ENCODE peak calls at places on chromosomes 4 and X, in nine cellular contexts. One of them, this sample, is unnamed.

GRCh38 chr4:41878991-41879491 is 56.2 kb upstream of the TMEM33 start:
- DNase-seq in aorta: no peak
- DNase-seq in RWPE1: no peak
- DNase-seq in thoracic aorta: no peak
- DNase-seq in neural progenitor cell: peak; percentile 62
- DNase-seq in heart right ventricle: no peak
- DNase-seq in left lung: peak; percentile 76
- DNase-seq in gastrocnemius medialis: no peak
- DNase-seq in substantia nigra: no peak
- DNase-seq in this sample: no peak

GRCh38 chr4:14771091-14771490 is 231.2 kb upstream of the CPEB2 start:
- DNase-seq in heart right ventricle: no peak
- DNase-seq in left lung: no peak
- DNase-seq in thoracic aorta: no peak
- DNase-seq in RWPE1: peak; percentile 14
- DNase-seq in aorta: no peak
- DNase-seq in neural progenitor cell: no peak
- DNase-seq in substantia nigra: no peak
- DNase-seq in gastrocnemius medialis: no peak
- DNase-seq in this sample: no peak

GRCh38 chr4:41129128-41129754 is 85.1 kb downstream of the APBB2 start:
- DNase-seq in left lung: no peak
- DNase-seq in aorta: no peak
- DNase-seq in neural progenitor cell: no peak
- DNase-seq in thoracic aorta: no peak
- DNase-seq in substantia nigra: no peak
- DNase-seq in RWPE1: no peak
- DNase-seq in heart right ventricle: no peak
- DNase-seq in gastrocnemius medialis: no peak
- DNase-seq in this sample: no peak

GRCh38 chrX:24204331-24204730 is 54.8 kb downstream of the ZFX start:
- DNase-seq in substantia nigra: no peak
- DNase-seq in RWPE1: no peak
- DNase-seq in neural progenitor cell: no peak
- DNase-seq in gastrocnemius medialis: no peak
- DNase-seq in left lung: no peak
- DNase-seq in thoracic aorta: no peak
- DNase-seq in aorta: no peak
- DNase-seq in heart right ventricle: no peak
- DNase-seq in this sample: no peak

GRCh38 chr4:87078987-87079469 is 141.4 kb downstream of the KLHL8 start:
- DNase-seq in aorta: no peak
- DNase-seq in thoracic aorta: peak; percentile 33
- DNase-seq in substantia nigra: no peak
- DNase-seq in left lung: no peak
- DNase-seq in neural progenitor cell: no peak
- DNase-seq in heart right ventricle: no peak
- DNase-seq in gastrocnemius medialis: peak; percentile 56
- DNase-seq in RWPE1: no peak
- DNase-seq in this sample: no peak

GRCh38 chrX:6371353-6371752 is 142.7 kb upstream of the NLGN4X start:
- DNase-seq in neural progenitor cell: no peak
- DNase-seq in gastrocnemius medialis: no peak
- DNase-seq in substantia nigra: no peak
- DNase-seq in aorta: no peak
- DNase-seq in left lung: no peak
- DNase-seq in RWPE1: no peak
- DNase-seq in thoracic aorta: no peak
- DNase-seq in heart right ventricle: no peak
- DNase-seq in this sample: no peak

GRCh38 chr4:44025376-44026020 is 423.1 kb downstream of the KCTD8 start:
- DNase-seq in neural progenitor cell: no peak
- DNase-seq in aorta: no peak
- DNase-seq in left lung: no peak
- DNase-seq in substantia nigra: no peak
- DNase-seq in RWPE1: no peak
- DNase-seq in heart right ventricle: no peak
- DNase-seq in thoracic aorta: no peak
- DNase-seq in gastrocnemius medialis: no peak
- DNase-seq in this sample: no peak

GRCh38 chr4:168388890-168389289 is 70.3 kb upstream of the DDX60 start:
- DNase-seq in thoracic aorta: no peak
- DNase-seq in RWPE1: peak; percentile 41
- DNase-seq in aorta: no peak
- DNase-seq in left lung: no peak
- DNase-seq in substantia nigra: no peak
- DNase-seq in heart right ventricle: no peak
- DNase-seq in gastrocnemius medialis: no peak
- DNase-seq in neural progenitor cell: no peak
- DNase-seq in this sample: no peak

GRCh38 chrX:10457092-10457491 is 163.3 kb downstream of the MID1 start:
- DNase-seq in substantia nigra: no peak
- DNase-seq in neural progenitor cell: no peak
- DNase-seq in aorta: no peak
- DNase-seq in heart right ventricle: no peak
- DNase-seq in thoracic aorta: no peak
- DNase-seq in gastrocnemius medialis: no peak
- DNase-seq in left lung: no peak
- DNase-seq in RWPE1: no peak
- DNase-seq in this sample: no peak

GRCh38 chrX:9598344-9598743 is 133.5 kb downstream of the TBL1X start:
- DNase-seq in neural progenitor cell: no peak
- DNase-seq in left lung: no peak
- DNase-seq in RWPE1: no peak
- DNase-seq in aorta: no peak
- DNase-seq in thoracic aorta: no peak
- DNase-seq in heart right ventricle: no peak
- DNase-seq in gastrocnemius medialis: no peak
- DNase-seq in substantia nigra: no peak
- DNase-seq in this sample: no peak

GRCh38 chr4:88661724-88662123 is 35.9 kb downstream of the NAP1L5 start:
- DNase-seq in neural progenitor cell: no peak
- DNase-seq in aorta: no peak
- DNase-seq in substantia nigra: no peak
- DNase-seq in thoracic aorta: no peak
- DNase-seq in left lung: no peak
- DNase-seq in RWPE1: peak; percentile 40
- DNase-seq in heart right ventricle: no peak
- DNase-seq in gastrocnemius medialis: no peak
- DNase-seq in this sample: no peak

GRCh38 chr4:171785392-171785791 is 27.8 kb upstream of the GALNTL6 start:
- DNase-seq in gastrocnemius medialis: no peak
- DNase-seq in heart right ventricle: no peak
- DNase-seq in substantia nigra: no peak
- DNase-seq in thoracic aorta: no peak
- DNase-seq in aorta: no peak
- DNase-seq in RWPE1: no peak
- DNase-seq in left lung: no peak
- DNase-seq in neural progenitor cell: no peak
- DNase-seq in this sample: no peak

GRCh38 chr4:145234086-145234694 is 53.8 kb upstream of the OTUD4 start:
- DNase-seq in substantia nigra: no peak
- DNase-seq in gastrocnemius medialis: no peak
- DNase-seq in RWPE1: peak; percentile 76
- DNase-seq in thoracic aorta: no peak
- DNase-seq in aorta: no peak
- DNase-seq in neural progenitor cell: peak; percentile 79
- DNase-seq in left lung: no peak
- DNase-seq in heart right ventricle: no peak
- DNase-seq in this sample: no peak

GRCh38 chr4:132859929-132860328 is 289.2 kb upstream of the PCDH10 start:
- DNase-seq in thoracic aorta: no peak
- DNase-seq in left lung: no peak
- DNase-seq in neural progenitor cell: no peak
- DNase-seq in aorta: no peak
- DNase-seq in RWPE1: no peak
- DNase-seq in gastrocnemius medialis: no peak
- DNase-seq in substantia nigra: no peak
- DNase-seq in heart right ventricle: no peak
- DNase-seq in this sample: no peak

GRCh38 chr4:13911256-13911655 is 283.7 kb upstream of the BOD1L1 start:
- DNase-seq in heart right ventricle: no peak
- DNase-seq in gastrocnemius medialis: no peak
- DNase-seq in substantia nigra: no peak
- DNase-seq in thoracic aorta: no peak
- DNase-seq in left lung: no peak
- DNase-seq in aorta: no peak
- DNase-seq in neural progenitor cell: no peak
- DNase-seq in RWPE1: no peak
- DNase-seq in this sample: no peak

GRCh38 chrX:42746606-42747005 is 31.4 kb downstream of the PPP1R2C start:
- DNase-seq in gastrocnemius medialis: no peak
- DNase-seq in neural progenitor cell: no peak
- DNase-seq in heart right ventricle: no peak
- DNase-seq in substantia nigra: no peak
- DNase-seq in aorta: no peak
- DNase-seq in left lung: no peak
- DNase-seq in RWPE1: no peak
- DNase-seq in thoracic aorta: no peak
- DNase-seq in this sample: no peak

GRCh38 chr4:73727685-73728084 is 12.7 kb upstream of the CXCL8 start:
- DNase-seq in RWPE1: no peak
- DNase-seq in neural progenitor cell: no peak
- DNase-seq in substantia nigra: no peak
- DNase-seq in thoracic aorta: no peak
- DNase-seq in gastrocnemius medialis: no peak
- DNase-seq in left lung: peak; percentile 79
- DNase-seq in aorta: no peak
- DNase-seq in heart right ventricle: no peak
- DNase-seq in this sample: no peak
- H3K27ac ChIP-seq in RWPE1: no peak overlapping the region
- H3K27ac ChIP-seq in neural progenitor cell: no peak overlapping the region
- H3K27ac ChIP-seq in substantia nigra: no peak overlapping the region
- H3K27ac ChIP-seq in thoracic aorta: no peak overlapping the region
- H3K27ac ChIP-seq in gastrocnemius medialis: no peak overlapping the region
- H3K27ac ChIP-seq in left lung: no peak overlapping the region
- H3K27ac ChIP-seq in aorta: no peak overlapping the region
- H3K27ac ChIP-seq in heart right ventricle: no peak overlapping the region
- H3K27ac ChIP-seq in this sample: no peak overlapping the region

GRCh38 chrX:78746496-78746895 is 1.0 kb upstream of the LPAR4 start:
- DNase-seq in thoracic aorta: no peak
- DNase-seq in substantia nigra: no peak
- DNase-seq in aorta: no peak
- DNase-seq in heart right ventricle: no peak
- DNase-seq in left lung: no peak
- DNase-seq in neural progenitor cell: peak; percentile 62
- DNase-seq in gastrocnemius medialis: no peak
- DNase-seq in RWPE1: no peak
- DNase-seq in this sample: no peak

DNA sequence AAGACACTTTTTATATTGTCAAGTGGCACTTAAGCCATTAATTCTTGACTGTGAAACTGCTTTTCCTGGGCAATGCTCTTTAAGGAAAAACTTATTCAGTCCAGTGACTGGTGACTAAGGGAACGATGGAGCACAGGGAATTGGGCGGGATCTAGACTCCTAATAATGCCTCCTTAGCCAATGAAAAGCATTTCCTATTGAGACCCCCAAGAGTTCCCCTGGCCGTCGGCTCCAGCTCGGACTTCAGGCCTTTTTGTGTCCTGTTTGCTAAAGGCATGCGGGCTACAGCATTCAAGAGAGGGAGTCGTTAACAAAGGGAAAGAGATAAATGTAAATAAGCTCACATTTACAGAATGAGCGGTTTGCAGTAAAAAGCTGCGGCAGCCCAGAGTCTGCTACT is at the start of gene LPAR4:
- DNase-seq in gastrocnemius medialis: no peak
- DNase-seq in aorta: no peak
- DNase-seq in RWPE1: no peak
- DNase-seq in heart right ventricle: no peak
- DNase-seq in substantia nigra: no peak
- DNase-seq in thoracic aorta: no peak
- DNase-seq in left lung: no peak
- DNase-seq in neural progenitor cell: peak; percentile 88
- DNase-seq in this sample: no peak
- H3K27ac ChIP-seq in gastrocnemius medialis: no peak within 1 kb of the TSS
- H3K27ac ChIP-seq in aorta: no peak within 1 kb of the TSS
- H3K27ac ChIP-seq in RWPE1: no peak within 1 kb of the TSS
- H3K27ac ChIP-seq in heart right ventricle: no peak within 1 kb of the TSS
- H3K27ac ChIP-seq in substantia nigra: no peak within 1 kb of the TSS
- H3K27ac ChIP-seq in thoracic aorta: no peak within 1 kb of the TSS
- H3K27ac ChIP-seq in left lung: no peak within 1 kb of the TSS
- H3K27ac ChIP-seq in neural progenitor cell: peak within 1 kb of the TSS; percentile 87
- H3K27ac ChIP-seq in this sample: no peak within 1 kb of the TSS

DNA sequence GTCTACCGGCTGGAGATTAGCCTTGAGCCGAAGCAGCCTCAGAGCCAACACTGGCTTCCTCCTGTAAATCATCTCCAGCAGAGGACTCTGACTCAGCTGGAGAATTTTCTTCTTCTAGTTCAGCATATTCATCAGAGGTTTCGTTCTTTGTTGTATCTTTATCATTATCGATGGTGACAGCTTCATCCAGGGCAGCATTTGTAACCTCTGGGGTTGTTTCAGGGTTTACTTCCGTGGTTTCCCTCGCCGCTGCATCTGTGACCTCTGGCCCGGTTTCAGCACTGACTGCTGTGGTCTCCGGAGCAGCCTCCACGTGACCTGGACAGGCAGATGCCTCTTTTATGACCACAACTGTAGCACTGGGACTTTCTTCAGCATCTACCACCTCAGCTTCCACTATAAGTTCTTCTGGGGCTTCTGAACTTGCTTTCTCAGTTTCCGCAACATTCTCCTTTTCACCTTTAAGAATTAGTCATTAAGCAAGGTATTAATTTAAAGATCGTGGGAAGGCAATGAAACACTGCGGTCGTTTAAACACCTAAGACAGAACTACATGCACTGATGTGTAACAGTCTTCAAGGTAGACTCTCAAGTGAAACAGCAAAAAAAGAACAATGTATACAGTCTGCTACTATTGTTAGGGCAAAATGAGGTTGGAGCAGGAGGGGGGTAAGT is 13.3 kb downstream of the MGARP start:
- DNase-seq in left lung: peak; percentile 84
- DNase-seq in aorta: peak; percentile 83
- DNase-seq in gastrocnemius medialis: peak; percentile 39
- DNase-seq in RWPE1: no peak
- DNase-seq in thoracic aorta: no peak
- DNase-seq in substantia nigra: peak; percentile 19
- DNase-seq in neural progenitor cell: peak; percentile 35
- DNase-seq in heart right ventricle: peak; percentile 68
- DNase-seq in this sample: peak; percentile 16
- H3K27ac ChIP-seq in left lung: no peak overlapping the region
- H3K27ac ChIP-seq in aorta: no peak overlapping the region
- H3K27ac ChIP-seq in gastrocnemius medialis: peak overlapping the region; percentile 59
- H3K27ac ChIP-seq in RWPE1: no peak overlapping the region
- H3K27ac ChIP-seq in thoracic aorta: no peak overlapping the region
- H3K27ac ChIP-seq in substantia nigra: no peak overlapping the region
- H3K27ac ChIP-seq in neural progenitor cell: no peak overlapping the region
- H3K27ac ChIP-seq in heart right ventricle: peak overlapping the region; percentile 64
- H3K27ac ChIP-seq in this sample: no peak overlapping the region

DNA sequence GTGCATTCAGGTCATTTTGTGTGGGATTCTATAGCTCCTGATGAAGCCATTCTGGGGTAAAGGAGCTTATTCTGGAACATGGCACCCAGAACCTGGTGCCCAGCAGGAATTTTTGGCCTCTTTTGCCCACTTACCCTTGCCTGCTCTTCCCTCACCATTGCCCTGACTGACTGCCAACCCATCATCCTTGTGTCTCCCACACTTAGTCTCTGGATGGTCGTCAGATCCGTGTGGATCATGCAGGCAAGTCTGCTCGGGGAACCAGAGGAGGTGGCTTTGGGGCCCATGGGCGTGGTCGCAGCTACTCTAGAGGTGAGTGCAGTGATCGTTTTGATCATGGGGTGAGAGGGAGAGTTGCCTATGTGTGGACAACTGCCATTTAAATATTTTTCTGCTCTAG is 1.8 kb downstream of the RBM3 start:
- DNase-seq in thoracic aorta: no peak
- DNase-seq in left lung: no peak
- DNase-seq in gastrocnemius medialis: no peak
- DNase-seq in RWPE1: no peak
- DNase-seq in heart right ventricle: no peak
- DNase-seq in substantia nigra: no peak
- DNase-seq in neural progenitor cell: no peak
- DNase-seq in aorta: no peak
- DNase-seq in this sample: no peak
- H3K27ac ChIP-seq in thoracic aorta: peak overlapping the region; percentile 99
- H3K27ac ChIP-seq in left lung: no peak overlapping the region
- H3K27ac ChIP-seq in gastrocnemius medialis: peak overlapping the region; percentile 96
- H3K27ac ChIP-seq in RWPE1: peak overlapping the region; percentile 89
- H3K27ac ChIP-seq in heart right ventricle: peak overlapping the region; percentile 99
- H3K27ac ChIP-seq in substantia nigra: no peak overlapping the region
- H3K27ac ChIP-seq in neural progenitor cell: no peak overlapping the region
- H3K27ac ChIP-seq in aorta: no peak overlapping the region
- H3K27ac ChIP-seq in this sample: no peak overlapping the region